ENCODE peak calls at places on chromosome 10, in four cellular contexts. N is sigmoid colon, O is cardiac septum, V is amniotic epithelial cell. Z is an unnamed sample.

GRCh38 chr10:119654540-119654939 is 3.4 kb downstream of the BAG3 start:
- DNase-seq in O (no peak), V (no peak), N (peak; percentile 83), Z (no peak)

GRCh38 chr10:48792687-48793096 is 108.0 kb downstream of the WDFY4 start:
- DNase-seq in V (peak; percentile 36), O (no peak), N (no peak), Z (no peak)

GRCh38 chr10:13776861-13777301 is 190.1 kb downstream of the PRPF18 start:
- DNase-seq in N (no peak), V (peak; percentile 75), O (no peak), Z (no peak)

GRCh38 chr10:75544923-75545322 is 113.5 kb downstream of the LRMDA start:
- DNase-seq in N (no peak), O (no peak), V (peak; percentile 17), Z (no peak)

GRCh38 chr10:23192741-23193434 is 776 bp downstream of the PTF1A start:
- DNase-seq in V (no peak), O (no peak), N (no peak), Z (no peak)

GRCh38 chr10:7380704-7381241 is 30.1 kb downstream of the SFMBT2 start:
- DNase-seq in N (no peak), V (no peak), O (no peak), Z (no peak)

GRCh38 chr10:128062837-128063563 is 63.2 kb downstream of the MKI67 start:
- DNase-seq in O (peak; percentile 83), V (no peak), N (no peak), Z (peak; percentile 81)

GRCh38 chr10:11527700-11528255 is 83.7 kb downstream of the USP6NL start:
- DNase-seq in N (no peak), O (no peak), V (no peak), Z (no peak)

GRCh38 chr10:14798631-14799030 is 23.9 kb upstream of the FAM107B start:
- DNase-seq in V (no peak), O (no peak), N (no peak), Z (no peak)

GRCh38 chr10:49620841-49621378 is 7.1 kb downstream of the CHAT start:
- DNase-seq in N (peak; percentile 19), V (no peak), O (peak; percentile 31), Z (peak; percentile 76)

GRCh38 chr10:15253951-15254807 is 85.7 kb upstream of the NMT2 start:
- DNase-seq in O (no peak), V (no peak), N (no peak), Z (no peak)

GRCh38 chr10:112202561-112203241 is 19.1 kb upstream of the GPAM start:
- DNase-seq in V (peak; percentile 37), N (no peak), O (no peak), Z (no peak)

GRCh38 chr10:49502358-49502757 is 36.6 kb downstream of the ERCC6 start:
- DNase-seq in O (no peak), N (no peak), V (peak; percentile 23), Z (no peak)

GRCh38 chr10:81873231-81873931 is 1.6 kb upstream of the NRG3 start:
- DNase-seq in N (no peak), O (no peak), V (no peak), Z (no peak)

Z was measured in mesenteric fat pad.